ENCODE peak calls at places on chromosomes 11 and 22, in four cellular contexts. O is upper lobe of right lung, K is mammary epithelial cell, U is osteoblast. G is an unnamed sample. For H3K4me1, the result is how much of the 10 kb centered on the place peaks cover.

GRCh38 chr11:9956483-9956882 is 292.6 kb downstream of the SWAP70 start:
- DNase-seq in K (no peak), U (no peak), O (no peak), G (no peak)

GRCh38 chr11:63504054-63504453 is 1.8 kb upstream of the LGALS12 start:
- DNase-seq in K (no peak), O (no peak), U (no peak), G (no peak)

GRCh38 chr11:62061356-62062222 is 62.2 kb upstream of the INCENP start:
- DNase-seq in U (no peak), K (peak), O (no peak), G (no peak)

GRCh38 chr11:17564687-17565042 is 17.6 kb downstream of the OTOG start:
- DNase-seq in K (no peak), O (no peak), U (no peak), G (no peak)

GRCh38 chr11:79417069-79417920 is 23.5 kb downstream of the TENM4 start:
- DNase-seq in O (no peak), U (no peak), K (peak), G (no peak)

GRCh38 chr11:92384316-92384715 is 159.7 kb downstream of the FAT3 start:
- DNase-seq in O (no peak), K (peak), U (peak), G (no peak)

GRCh38 chr11:120867531-120867930 is 156.4 kb upstream of the TBCEL start:
- DNase-seq in K (no peak), U (no peak), O (no peak), G (no peak)

GRCh38 chr11:71145988-71146824 is 106.2 kb downstream of the SHANK2 start:
- DNase-seq in K (no peak), O (peak), U (no peak), G (no peak)

GRCh38 chr11:20250644-20251247 is 90.5 kb upstream of the DBX1 start:
- DNase-seq in O (no peak), U (no peak), K (no peak), G (no peak)

DNA sequence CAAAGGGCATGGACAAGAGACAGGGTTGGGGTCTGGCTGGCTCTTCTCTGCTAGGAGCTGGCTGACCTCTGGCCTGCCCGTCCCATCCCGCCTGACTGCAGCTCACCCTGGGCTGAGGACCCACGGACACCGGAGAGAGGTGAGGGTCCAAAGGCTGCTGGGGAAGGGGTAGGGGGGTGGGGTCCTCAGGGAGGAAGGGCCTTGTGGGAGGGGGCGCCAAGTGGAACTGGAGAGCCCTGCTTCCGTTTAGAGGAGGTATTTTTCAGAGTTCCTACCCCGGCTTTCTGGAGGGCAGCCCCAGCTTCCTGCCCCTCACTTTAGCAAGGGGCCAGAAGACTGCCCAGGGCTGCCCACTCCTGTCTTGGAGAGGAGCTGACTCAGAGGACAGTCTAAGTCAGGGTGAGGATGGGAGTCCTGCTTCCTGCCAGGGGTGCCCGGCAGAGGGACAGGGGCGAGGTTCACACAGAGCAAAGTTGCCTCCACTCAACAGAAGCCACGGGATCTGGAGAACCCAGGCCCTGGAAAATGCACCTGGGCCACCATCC is 7.1 kb downstream of the LARGE2 start:
- DNase-seq in O (peak), U (peak), K (peak), G (no peak)
- H3K4me1 ChIP-seq in O (under half), U (under half), K (half or more), G (under half)

GRCh38 chr22:36323855-36324331 is 63.9 kb downstream of the MYH9 start:
- DNase-seq in U (peak), K (no peak), O (no peak), G (no peak)
- H3K4me1 ChIP-seq in U (half or more), K (half or more), O (half or more), G (half or more)

DNA sequence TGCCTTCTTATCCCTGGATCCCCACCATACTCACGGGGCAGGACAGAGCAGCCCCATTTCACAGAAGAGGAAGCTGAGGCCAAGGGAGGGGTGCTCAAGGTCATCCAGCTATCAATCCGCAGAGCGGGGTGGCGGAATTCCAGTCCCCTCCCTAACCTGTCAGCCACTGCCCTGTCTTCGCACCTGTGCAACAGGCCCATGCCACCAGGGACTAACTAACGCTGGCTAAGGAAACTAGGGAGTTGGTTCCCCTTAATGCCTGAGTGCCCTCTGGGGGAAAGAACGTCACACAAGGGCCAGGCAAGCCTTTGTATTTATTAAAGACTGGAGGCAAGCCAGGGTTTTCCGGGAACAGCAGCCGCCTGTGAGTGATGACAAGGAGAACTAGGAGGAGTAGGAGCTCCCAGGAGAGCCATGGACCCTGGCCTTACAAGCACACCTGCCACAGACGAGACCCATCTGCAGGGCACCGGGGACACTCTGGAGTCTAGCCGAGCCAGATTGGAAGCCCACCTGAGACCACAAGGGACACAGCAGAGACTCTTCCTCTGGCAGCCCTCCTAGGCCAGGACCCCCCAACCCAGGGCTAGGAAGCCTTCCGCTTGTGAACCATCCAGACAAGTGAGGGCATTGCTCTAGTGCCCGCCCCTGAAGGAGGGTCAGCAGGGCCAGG is 64.4 kb downstream of the MYH9 start:
- DNase-seq in K (no peak), O (peak), U (peak), G (peak)
- H3K4me1 ChIP-seq in K (half or more), O (half or more), U (under half), G (under half)

DNA sequence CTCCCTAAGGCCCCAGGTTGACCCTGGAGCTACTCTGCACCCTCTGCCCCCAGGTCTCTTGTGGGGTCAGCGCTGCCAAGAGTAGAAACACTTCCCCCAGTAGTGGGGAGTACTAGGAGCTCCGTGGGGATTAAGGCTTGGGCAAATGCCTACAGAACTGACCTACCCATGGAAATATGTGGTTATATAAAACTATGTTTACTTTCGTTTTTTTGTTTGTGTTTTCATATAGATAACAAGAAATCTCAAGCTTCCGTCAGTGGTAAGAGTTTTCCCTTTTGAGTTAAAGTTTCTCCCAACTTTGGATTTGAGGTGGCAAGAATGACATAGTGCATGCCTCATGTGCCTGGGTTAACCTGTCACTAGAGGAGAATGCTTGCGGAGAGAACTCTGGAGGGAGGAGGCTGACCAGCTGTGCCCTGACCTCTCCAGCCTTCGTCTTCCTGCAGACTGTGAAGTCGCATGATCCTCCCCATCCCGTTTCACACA is 45.5 kb downstream of the MED15 start:
- DNase-seq in O (no peak), U (peak), K (no peak), G (peak)
- H3K4me1 ChIP-seq in O (half or more), U (half or more), K (under half), G (half or more)

GRCh38 chr22:39470462-39471335 is 13.9 kb downstream of the MGAT3 start:
- DNase-seq in O (no peak), K (no peak), U (no peak), G (no peak)
- H3K4me1 ChIP-seq in O (under half), K (under half), U (under half), G (under half)

GRCh38 chr11:94145916-94146315 is 17.3 kb downstream of the PANX1 start:
- DNase-seq in O (no peak), K (no peak), U (no peak), G (no peak)
- H3K4me1 ChIP-seq in O (under half), K (half or more), U (under half), G (under half)

GRCh38 chr11:32034149-32034548 is 56.7 kb upstream of the RCN1 start:
- DNase-seq in U (peak), O (no peak), K (peak), G (no peak)
- H3K4me1 ChIP-seq in U (under half), O (under half), K (under half), G (under half)

GRCh38 chr11:69931060-69931910 is 112.1 kb upstream of the FGF3 start:
- DNase-seq in K (no peak), U (peak), O (peak), G (no peak)
- H3K4me1 ChIP-seq in K (under half), U (under half), O (under half), G (under half)